ENCODE peak calls at places on chromosomes 1 and 21, in seven cellular contexts. One of them, this sample, is unnamed.

GRCh38 chr1:183191833-183192232 is 5.8 kb downstream of the LAMC2 start:
- DNase-seq in ovary: no peak
- DNase-seq in activated B cell treated with CpG ODN at 0.5 μM for 24 hours: no peak
- DNase-seq in endothelial cell: no peak
- DNase-seq in hepatocyte: no peak
- DNase-seq in upper lobe of right lung: no peak
- DNase-seq in tibial artery: no peak
- DNase-seq in this sample: no peak

GRCh38 chr21:28454978-28455600 is 537.6 kb downstream of the LTN1 start:
- DNase-seq in ovary: no peak
- DNase-seq in activated B cell treated with CpG ODN at 0.5 μM for 24 hours: no peak
- DNase-seq in endothelial cell: no peak
- DNase-seq in hepatocyte: no peak
- DNase-seq in upper lobe of right lung: no peak
- DNase-seq in tibial artery: no peak
- DNase-seq in this sample: no peak

GRCh38 chr1:57796609-57797008 is 372.7 kb upstream of the DAB1 start:
- DNase-seq in ovary: no peak
- DNase-seq in activated B cell treated with CpG ODN at 0.5 μM for 24 hours: no peak
- DNase-seq in endothelial cell: no peak
- DNase-seq in hepatocyte: peak
- DNase-seq in upper lobe of right lung: no peak
- DNase-seq in tibial artery: no peak
- DNase-seq in this sample: no peak

GRCh38 chr1:48082271-48082925 is 85.2 kb upstream of the TRABD2B start:
- DNase-seq in ovary: no peak
- DNase-seq in activated B cell treated with CpG ODN at 0.5 μM for 24 hours: no peak
- DNase-seq in endothelial cell: no peak
- DNase-seq in hepatocyte: no peak
- DNase-seq in upper lobe of right lung: no peak
- DNase-seq in tibial artery: no peak
- DNase-seq in this sample: no peak

GRCh38 chr1:185595835-185596667 is 138.1 kb upstream of the HMCN1 start:
- DNase-seq in ovary: no peak
- DNase-seq in activated B cell treated with CpG ODN at 0.5 μM for 24 hours: no peak
- DNase-seq in endothelial cell: peak
- DNase-seq in hepatocyte: peak
- DNase-seq in upper lobe of right lung: no peak
- DNase-seq in tibial artery: no peak
- DNase-seq in this sample: peak

GRCh38 chr1:61224609-61225008 is 142.2 kb downstream of the NFIA start:
- DNase-seq in ovary: peak
- DNase-seq in activated B cell treated with CpG ODN at 0.5 μM for 24 hours: no peak
- DNase-seq in endothelial cell: no peak
- DNase-seq in hepatocyte: no peak
- DNase-seq in upper lobe of right lung: no peak
- DNase-seq in tibial artery: no peak
- DNase-seq in this sample: no peak

GRCh38 chr21:42220138-42220701 is 1.3 kb downstream of the ABCG1 start:
- DNase-seq in ovary: peak
- DNase-seq in activated B cell treated with CpG ODN at 0.5 μM for 24 hours: peak
- DNase-seq in endothelial cell: peak
- DNase-seq in hepatocyte: peak
- DNase-seq in upper lobe of right lung: no peak
- DNase-seq in tibial artery: peak
- DNase-seq in this sample: peak

GRCh38 chr1:86798608-86799291 is 94.4 kb downstream of the SH3GLB1 start:
- DNase-seq in ovary: no peak
- DNase-seq in activated B cell treated with CpG ODN at 0.5 μM for 24 hours: no peak
- DNase-seq in endothelial cell: no peak
- DNase-seq in hepatocyte: no peak
- DNase-seq in upper lobe of right lung: no peak
- DNase-seq in tibial artery: no peak
- DNase-seq in this sample: no peak

GRCh38 chr1:168689726-168690602 is 39.0 kb downstream of the DPT start:
- DNase-seq in ovary: no peak
- DNase-seq in activated B cell treated with CpG ODN at 0.5 μM for 24 hours: no peak
- DNase-seq in endothelial cell: no peak
- DNase-seq in hepatocyte: peak
- DNase-seq in upper lobe of right lung: no peak
- DNase-seq in tibial artery: no peak
- DNase-seq in this sample: no peak

GRCh38 chr21:42149656-42150457 is 69.1 kb upstream of the ABCG1 start:
- DNase-seq in ovary: no peak
- DNase-seq in activated B cell treated with CpG ODN at 0.5 μM for 24 hours: no peak
- DNase-seq in endothelial cell: no peak
- DNase-seq in hepatocyte: no peak
- DNase-seq in upper lobe of right lung: peak
- DNase-seq in tibial artery: peak
- DNase-seq in this sample: no peak

GRCh38 chr21:33403128-33403785 is at the start of gene IFNGR2:
- DNase-seq in ovary: peak
- DNase-seq in activated B cell treated with CpG ODN at 0.5 μM for 24 hours: peak
- DNase-seq in endothelial cell: peak
- DNase-seq in hepatocyte: peak
- DNase-seq in upper lobe of right lung: peak
- DNase-seq in tibial artery: no peak
- DNase-seq in this sample: peak

GRCh38 chr1:157239936-157240335 is 101.7 kb upstream of the ETV3 start:
- DNase-seq in ovary: no peak
- DNase-seq in activated B cell treated with CpG ODN at 0.5 μM for 24 hours: no peak
- DNase-seq in endothelial cell: no peak
- DNase-seq in hepatocyte: no peak
- DNase-seq in upper lobe of right lung: no peak
- DNase-seq in tibial artery: no peak
- DNase-seq in this sample: no peak

GRCh38 chr1:180280617-180281016 is 50.6 kb downstream of the LHX4 start:
- DNase-seq in ovary: no peak
- DNase-seq in activated B cell treated with CpG ODN at 0.5 μM for 24 hours: no peak
- DNase-seq in endothelial cell: no peak
- DNase-seq in hepatocyte: no peak
- DNase-seq in upper lobe of right lung: no peak
- DNase-seq in tibial artery: no peak
- DNase-seq in this sample: no peak

GRCh38 chr1:98420376-98421097 is 241.0 kb upstream of the SNX7 start:
- DNase-seq in ovary: no peak
- DNase-seq in activated B cell treated with CpG ODN at 0.5 μM for 24 hours: no peak
- DNase-seq in endothelial cell: no peak
- DNase-seq in hepatocyte: no peak
- DNase-seq in upper lobe of right lung: no peak
- DNase-seq in tibial artery: no peak
- DNase-seq in this sample: no peak

GRCh38 chr1:15345711-15346355 is 63.9 kb upstream of the EFHD2 start:
- DNase-seq in ovary: no peak
- DNase-seq in activated B cell treated with CpG ODN at 0.5 μM for 24 hours: no peak
- DNase-seq in endothelial cell: no peak
- DNase-seq in hepatocyte: no peak
- DNase-seq in upper lobe of right lung: peak
- DNase-seq in tibial artery: peak
- DNase-seq in this sample: no peak

GRCh38 chr1:220040028-220040596 is 6.2 kb downstream of the EPRS1 start:
- DNase-seq in ovary: no peak
- DNase-seq in activated B cell treated with CpG ODN at 0.5 μM for 24 hours: no peak
- DNase-seq in endothelial cell: no peak
- DNase-seq in hepatocyte: no peak
- DNase-seq in upper lobe of right lung: no peak
- DNase-seq in tibial artery: no peak
- DNase-seq in this sample: no peak

GRCh38 chr1:164664127-164664526 is 105.1 kb downstream of the PBX1 start:
- DNase-seq in ovary: no peak
- DNase-seq in activated B cell treated with CpG ODN at 0.5 μM for 24 hours: no peak
- DNase-seq in endothelial cell: no peak
- DNase-seq in hepatocyte: no peak
- DNase-seq in upper lobe of right lung: no peak
- DNase-seq in tibial artery: no peak
- DNase-seq in this sample: no peak

GRCh38 chr1:34785875-34786470 is 5.0 kb downstream of the GJB3 start:
- DNase-seq in ovary: no peak
- DNase-seq in activated B cell treated with CpG ODN at 0.5 μM for 24 hours: no peak
- DNase-seq in endothelial cell: no peak
- DNase-seq in hepatocyte: no peak
- DNase-seq in upper lobe of right lung: no peak
- DNase-seq in tibial artery: no peak
- DNase-seq in this sample: no peak

GRCh38 chr1:165629848-165630628 is 996 bp upstream of the MGST3 start:
- DNase-seq in ovary: no peak
- DNase-seq in activated B cell treated with CpG ODN at 0.5 μM for 24 hours: no peak
- DNase-seq in endothelial cell: no peak
- DNase-seq in hepatocyte: no peak
- DNase-seq in upper lobe of right lung: no peak
- DNase-seq in tibial artery: no peak
- DNase-seq in this sample: no peak

GRCh38 chr1:110508038-110508437 is 10.9 kb downstream of the KCNA10 start:
- DNase-seq in ovary: no peak
- DNase-seq in activated B cell treated with CpG ODN at 0.5 μM for 24 hours: no peak
- DNase-seq in endothelial cell: peak
- DNase-seq in hepatocyte: peak
- DNase-seq in upper lobe of right lung: peak
- DNase-seq in tibial artery: peak
- DNase-seq in this sample: no peak

GRCh38 chr1:38534473-38534823 is 325.1 kb downstream of the RRAGC start:
- DNase-seq in ovary: no peak
- DNase-seq in activated B cell treated with CpG ODN at 0.5 μM for 24 hours: no peak
- DNase-seq in endothelial cell: no peak
- DNase-seq in hepatocyte: no peak
- DNase-seq in upper lobe of right lung: no peak
- DNase-seq in tibial artery: no peak
- DNase-seq in this sample: no peak

GRCh38 chr1:44723496-44724407 is 7.2 kb downstream of the RNU5D-1 start:
- DNase-seq in ovary: no peak
- DNase-seq in activated B cell treated with CpG ODN at 0.5 μM for 24 hours: no peak
- DNase-seq in endothelial cell: no peak
- DNase-seq in hepatocyte: no peak
- DNase-seq in upper lobe of right lung: no peak
- DNase-seq in tibial artery: peak
- DNase-seq in this sample: no peak

DNA sequence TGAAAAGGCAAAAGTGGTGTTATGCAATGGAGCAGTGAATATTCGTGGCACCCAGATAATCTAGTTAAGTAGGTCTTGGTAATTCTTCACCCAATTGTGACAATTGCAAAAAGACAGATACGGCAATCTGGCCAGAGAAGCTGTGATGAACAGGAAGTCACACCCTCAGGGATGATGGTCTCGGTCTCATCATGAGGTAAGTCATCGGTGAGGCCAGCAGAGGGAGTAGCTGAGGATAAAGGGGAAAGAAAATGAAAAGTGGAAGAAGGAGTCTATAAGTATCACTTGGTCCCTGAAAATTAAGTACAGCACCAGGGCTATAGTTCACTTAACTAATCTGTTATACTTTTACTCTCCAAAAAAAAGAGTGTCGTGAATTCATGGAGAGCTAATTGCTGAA is 258.8 kb upstream of the NCAM2 start:
- DNase-seq in ovary: no peak
- DNase-seq in activated B cell treated with CpG ODN at 0.5 μM for 24 hours: no peak
- DNase-seq in endothelial cell: peak
- DNase-seq in hepatocyte: no peak
- DNase-seq in upper lobe of right lung: no peak
- DNase-seq in tibial artery: no peak
- DNase-seq in this sample: no peak
- TF ChIP-seq CTCF in ovary: no peak
- TF ChIP-seq CTCF in activated B cell treated with CpG ODN at 0.5 μM for 24 hours: no peak
- TF ChIP-seq CTCF in endothelial cell: peak
- TF ChIP-seq CTCF in hepatocyte: no peak
- TF ChIP-seq CTCF in upper lobe of right lung: no peak
- TF ChIP-seq CTCF in tibial artery: no peak
- TF ChIP-seq CTCF in this sample: no peak

GRCh38 chr1:217495249-217495648 is 135.6 kb downstream of the GPATCH2 start:
- DNase-seq in ovary: no peak
- DNase-seq in activated B cell treated with CpG ODN at 0.5 μM for 24 hours: no peak
- DNase-seq in endothelial cell: no peak
- DNase-seq in hepatocyte: no peak
- DNase-seq in upper lobe of right lung: no peak
- DNase-seq in tibial artery: no peak
- DNase-seq in this sample: no peak
- TF ChIP-seq CTCF in ovary: no peak
- TF ChIP-seq CTCF in activated B cell treated with CpG ODN at 0.5 μM for 24 hours: no peak
- TF ChIP-seq CTCF in endothelial cell: no peak
- TF ChIP-seq CTCF in hepatocyte: no peak
- TF ChIP-seq CTCF in upper lobe of right lung: no peak
- TF ChIP-seq CTCF in tibial artery: no peak
- TF ChIP-seq CTCF in this sample: no peak

GRCh38 chr1:17880429-17880828 is 125.3 kb downstream of the ACTL8 start:
- DNase-seq in ovary: no peak
- DNase-seq in activated B cell treated with CpG ODN at 0.5 μM for 24 hours: no peak
- DNase-seq in endothelial cell: no peak
- DNase-seq in hepatocyte: no peak
- DNase-seq in upper lobe of right lung: peak
- DNase-seq in tibial artery: no peak
- DNase-seq in this sample: no peak

GRCh38 chr1:17883662-17884395 is 128.7 kb downstream of the ACTL8 start:
- DNase-seq in ovary: no peak
- DNase-seq in activated B cell treated with CpG ODN at 0.5 μM for 24 hours: no peak
- DNase-seq in endothelial cell: no peak
- DNase-seq in hepatocyte: no peak
- DNase-seq in upper lobe of right lung: peak
- DNase-seq in tibial artery: no peak
- DNase-seq in this sample: no peak

GRCh38 chr1:17878837-17879236 is 123.7 kb downstream of the ACTL8 start:
- DNase-seq in ovary: no peak
- DNase-seq in activated B cell treated with CpG ODN at 0.5 μM for 24 hours: no peak
- DNase-seq in endothelial cell: no peak
- DNase-seq in hepatocyte: no peak
- DNase-seq in upper lobe of right lung: peak
- DNase-seq in tibial artery: no peak
- DNase-seq in this sample: no peak

GRCh38 chr1:17883136-17883535 is 128.0 kb downstream of the ACTL8 start:
- DNase-seq in ovary: no peak
- DNase-seq in activated B cell treated with CpG ODN at 0.5 μM for 24 hours: no peak
- DNase-seq in endothelial cell: no peak
- DNase-seq in hepatocyte: no peak
- DNase-seq in upper lobe of right lung: peak
- DNase-seq in tibial artery: no peak
- DNase-seq in this sample: no peak

GRCh38 chr1:17881761-17882160 is 126.6 kb downstream of the ACTL8 start:
- DNase-seq in ovary: no peak
- DNase-seq in activated B cell treated with CpG ODN at 0.5 μM for 24 hours: no peak
- DNase-seq in endothelial cell: no peak
- DNase-seq in hepatocyte: no peak
- DNase-seq in upper lobe of right lung: peak
- DNase-seq in tibial artery: no peak
- DNase-seq in this sample: no peak
- TF ChIP-seq CTCF in ovary: no peak
- TF ChIP-seq CTCF in activated B cell treated with CpG ODN at 0.5 μM for 24 hours: no peak
- TF ChIP-seq CTCF in endothelial cell: no peak
- TF ChIP-seq CTCF in hepatocyte: no peak
- TF ChIP-seq CTCF in upper lobe of right lung: no peak
- TF ChIP-seq CTCF in tibial artery: no peak
- TF ChIP-seq CTCF in this sample: no peak

GRCh38 chr1:224107282-224107625 is 6.7 kb upstream of the FBXO28 start:
- DNase-seq in ovary: no peak
- DNase-seq in activated B cell treated with CpG ODN at 0.5 μM for 24 hours: no peak
- DNase-seq in endothelial cell: no peak
- DNase-seq in hepatocyte: no peak
- DNase-seq in upper lobe of right lung: no peak
- DNase-seq in tibial artery: no peak
- DNase-seq in this sample: no peak

GRCh38 chr1:224109981-224110380 is 3.9 kb upstream of the FBXO28 start:
- DNase-seq in ovary: no peak
- DNase-seq in activated B cell treated with CpG ODN at 0.5 μM for 24 hours: no peak
- DNase-seq in endothelial cell: no peak
- DNase-seq in hepatocyte: no peak
- DNase-seq in upper lobe of right lung: no peak
- DNase-seq in tibial artery: no peak
- DNase-seq in this sample: no peak

GRCh38 chr1:224108991-224109390 is 4.9 kb upstream of the FBXO28 start:
- DNase-seq in ovary: no peak
- DNase-seq in activated B cell treated with CpG ODN at 0.5 μM for 24 hours: no peak
- DNase-seq in endothelial cell: no peak
- DNase-seq in hepatocyte: no peak
- DNase-seq in upper lobe of right lung: no peak
- DNase-seq in tibial artery: no peak
- DNase-seq in this sample: no peak

GRCh38 chr1:224106568-224107281 is 7.2 kb upstream of the FBXO28 start:
- DNase-seq in ovary: no peak
- DNase-seq in activated B cell treated with CpG ODN at 0.5 μM for 24 hours: no peak
- DNase-seq in endothelial cell: peak
- DNase-seq in hepatocyte: peak
- DNase-seq in upper lobe of right lung: no peak
- DNase-seq in tibial artery: no peak
- DNase-seq in this sample: no peak
- TF ChIP-seq CTCF in ovary: no peak
- TF ChIP-seq CTCF in activated B cell treated with CpG ODN at 0.5 μM for 24 hours: no peak
- TF ChIP-seq CTCF in endothelial cell: no peak
- TF ChIP-seq CTCF in hepatocyte: peak
- TF ChIP-seq CTCF in upper lobe of right lung: peak
- TF ChIP-seq CTCF in tibial artery: no peak
- TF ChIP-seq CTCF in this sample: peak